ENCODE peak calls at places on chromosomes 12 and 14, in nine cellular contexts. H is ecto neural progenitor cell; N is activated naive CD4-positive, alpha-beta T cell treated with Interleukin-2 at 50 U/mL for 16 hours; E is activated CD8-positive, alpha-beta memory T cell treated with anti-CD3 and anti-CD28 coated beads for 1 hour; Z is AG10803; V is CD8-positive, alpha-beta T cell; G is uterus; Y is T follicular helper cell; W is left cardiac atrium. P is an unnamed sample.

GRCh38 chr12:128387811-128388422 is 120.9 kb downstream of the TMEM132C start:
- DNase-seq in G (peak), E (no peak), H (peak), V (no peak), W (peak), Z (no peak), N (no peak), Y (no peak), P (peak)

GRCh38 chr14:102683399-102684275 is 91.2 kb downstream of the RCOR1 start:
- DNase-seq in Y (no peak), E (no peak), G (no peak), N (no peak), V (no peak), W (no peak), H (no peak), Z (no peak), P (no peak)

GRCh38 chr12:88716240-88716639 is 136.0 kb upstream of the KITLG start:
- DNase-seq in N (no peak), V (no peak), H (no peak), Z (no peak), Y (no peak), G (no peak), W (no peak), E (no peak), P (no peak)

GRCh38 chr12:97038859-97039258 is 131.8 kb downstream of the NEDD1 start:
- DNase-seq in W (no peak), Z (no peak), V (no peak), Y (no peak), G (no peak), N (no peak), E (no peak), H (no peak), P (no peak)

GRCh38 chr14:70908918-70909641 is 1.8 kb downstream of the PCNX1 start:
- DNase-seq in Z (no peak), V (no peak), H (no peak), N (no peak), W (no peak), Y (no peak), G (no peak), E (no peak), P (no peak)

GRCh38 chr12:127389923-127390322 is 877.0 kb upstream of the TMEM132C start:
- DNase-seq in N (no peak), W (no peak), Z (peak), Y (no peak), G (no peak), E (no peak), H (peak), V (no peak), P (no peak)

GRCh38 chr12:1914116-1914911 is 4.1 kb downstream of the CACNA2D4 start:
- DNase-seq in W (no peak), Z (no peak), G (no peak), H (peak), Y (no peak), N (no peak), E (no peak), V (peak), P (no peak)

GRCh38 chr12:597926-598568 is 65.2 kb downstream of the NINJ2 start:
- DNase-seq in V (no peak), Y (no peak), E (no peak), H (no peak), Z (no peak), G (no peak), W (peak), N (no peak), P (no peak)

GRCh38 chr12:65685514-65685913 is 138.8 kb upstream of the HMGA2 start:
- DNase-seq in V (no peak), Z (peak), N (no peak), E (no peak), G (no peak), Y (no peak), W (no peak), H (no peak), P (no peak)

GRCh38 chr14:50794063-50794645 is 36.8 kb downstream of the NIN start:
- DNase-seq in E (no peak), H (no peak), Z (no peak), W (no peak), Y (no peak), G (no peak), V (no peak), N (no peak), P (no peak)

GRCh38 chr12:51395283-51396230 is 4.4 kb upstream of the GALNT6 start:
- DNase-seq in E (no peak), Y (no peak), N (peak), W (no peak), Z (no peak), H (no peak), V (peak), G (no peak), P (no peak)

GRCh38 chr14:91270188-91270587 is 25.7 kb upstream of the GPR68 start:
- DNase-seq in V (no peak), Z (no peak), Y (no peak), G (no peak), E (no peak), H (no peak), N (no peak), W (no peak), P (no peak)

GRCh38 chr12:43069768-43070221 is 480.2 kb upstream of the PRICKLE1 start:
- DNase-seq in V (no peak), Z (no peak), E (no peak), N (no peak), G (peak), W (peak), H (no peak), Y (no peak), P (peak)

GRCh38 chr12:117685115-117685926 is 283.5 kb downstream of the KSR2 start:
- DNase-seq in E (no peak), H (peak), G (no peak), Y (no peak), N (no peak), Z (peak), V (no peak), W (peak), P (no peak)

GRCh38 chr12:42910656-42911055 is 321.1 kb upstream of the PRICKLE1 start:
- DNase-seq in H (no peak), Y (no peak), W (no peak), N (no peak), G (no peak), E (no peak), V (no peak), Z (no peak), P (no peak)

GRCh38 chr14:92690171-92691011 is 58.0 kb downstream of the LGMN start:
- DNase-seq in N (no peak), Y (no peak), G (peak), Z (peak), E (no peak), W (no peak), H (no peak), V (no peak), P (peak)

GRCh38 chr12:132478845-132479244 is 11.1 kb upstream of the FBRSL1 start:
- DNase-seq in V (no peak), Z (no peak), N (no peak), G (no peak), Y (no peak), H (no peak), W (no peak), E (no peak), P (no peak)

GRCh38 chr14:24535737-24536136 is 27.7 kb upstream of the CMA1 start:
- DNase-seq in W (no peak), Y (no peak), E (no peak), Z (no peak), N (no peak), V (no peak), G (no peak), H (no peak), P (no peak)

GRCh38 chr12:108839011-108839889 is 18.1 kb downstream of the SSH1 start:
- DNase-seq in G (peak), N (no peak), Z (peak), W (peak), E (no peak), V (no peak), Y (no peak), H (no peak), P (peak)

GRCh38 chr14:38197761-38198345 is 9.9 kb upstream of the SSTR1 start:
- DNase-seq in Y (no peak), G (no peak), N (no peak), H (no peak), W (no peak), V (no peak), E (no peak), Z (peak), P (no peak)

GRCh38 chr12:130509454-130509853 is 171.8 kb downstream of the PIWIL1 start:
- DNase-seq in G (no peak), W (no peak), V (no peak), Y (no peak), N (no peak), Z (no peak), E (no peak), H (no peak), P (no peak)

GRCh38 chr14:54347044-54347443 is 49.8 kb upstream of the CDKN3 start:
- DNase-seq in E (no peak), G (no peak), V (no peak), Z (no peak), W (no peak), N (no peak), Y (no peak), H (no peak), P (no peak)

GRCh38 chr12:89243786-89244185 is 108.5 kb downstream of the DUSP6 start:
- DNase-seq in G (no peak), E (no peak), N (no peak), H (no peak), W (no peak), Y (no peak), Z (peak), V (no peak), P (no peak)

GRCh38 chr12:76375470-76375869 is 27.3 kb upstream of the BBS10 start:
- DNase-seq in N (no peak), Y (no peak), G (no peak), E (no peak), Z (no peak), H (no peak), W (no peak), V (no peak), P (no peak)

GRCh38 chr14:100896369-100897060 is 7.0 kb downstream of the RTL1 start:
- DNase-seq in E (no peak), W (no peak), Z (no peak), N (no peak), H (peak), V (no peak), Y (no peak), G (no peak), P (no peak)

GRCh38 chr12:109818900-109819500 is 14.2 kb downstream of the TRPV4 start:
- DNase-seq in W (no peak), G (no peak), E (no peak), V (no peak), H (no peak), Y (no peak), Z (peak), N (no peak), P (no peak)

GRCh38 chr14:92729632-92730358 is 18.6 kb downstream of the LGMN start:
- DNase-seq in H (no peak), G (no peak), E (no peak), Y (no peak), W (no peak), N (peak), V (no peak), Z (peak), P (no peak)

GRCh38 chr14:52068741-52069616 is at the start of gene NID2:
- DNase-seq in Y (no peak), V (peak), Z (peak), W (peak), G (peak), E (no peak), N (peak), H (peak), P (peak)

GRCh38 chr12:118050972-118051910 is 9.7 kb downstream of the WSB2 start:
- DNase-seq in G (no peak), E (no peak), Z (no peak), V (no peak), H (no peak), Y (no peak), W (no peak), N (no peak), P (no peak)

P was measured in heart right ventricle.